ENCODE peak calls at places on chromosomes 6 and 20, in ten cellular contexts. One of them, this sample, is unnamed.
A peak's percentile ranks its signal among the peaks of the same experiment; 100 is the strongest.

GRCh38 chr6:168860987-168861386 is 392.7 kb downstream of the THBS2 start:
- DNase-seq in astrocyte: no peak
- DNase-seq in Peyer's patch: no peak
- DNase-seq in ovary: no peak
- DNase-seq in cardiac muscle cell: no peak
- DNase-seq in breast epithelium: no peak
- DNase-seq in bronchial epithelial cell: no peak
- DNase-seq in lower leg skin: peak; percentile 70
- DNase-seq in cardiac fibroblast: no peak
- DNase-seq in OCI-LY7: no peak
- DNase-seq in this sample: no peak

GRCh38 chr6:43942011-43942442 is 172.0 kb downstream of the VEGFA start:
- DNase-seq in OCI-LY7: no peak
- DNase-seq in astrocyte: no peak
- DNase-seq in bronchial epithelial cell: no peak
- DNase-seq in Peyer's patch: peak; percentile 30
- DNase-seq in breast epithelium: no peak
- DNase-seq in cardiac muscle cell: no peak
- DNase-seq in cardiac fibroblast: no peak
- DNase-seq in lower leg skin: peak; percentile 60
- DNase-seq in ovary: no peak
- DNase-seq in this sample: no peak

GRCh38 chr6:41942045-41942851 is 640 bp upstream of the CCND3 start:
- DNase-seq in OCI-LY7: peak; percentile 27
- DNase-seq in lower leg skin: no peak
- DNase-seq in cardiac fibroblast: peak; percentile 88
- DNase-seq in breast epithelium: no peak
- DNase-seq in ovary: no peak
- DNase-seq in bronchial epithelial cell: peak; percentile 81
- DNase-seq in Peyer's patch: no peak
- DNase-seq in cardiac muscle cell: no peak
- DNase-seq in astrocyte: peak; percentile 88
- DNase-seq in this sample: peak; percentile 89

GRCh38 chr6:16731503-16732018 is 29.7 kb downstream of the ATXN1 start:
- DNase-seq in Peyer's patch: no peak
- DNase-seq in lower leg skin: no peak
- DNase-seq in cardiac fibroblast: no peak
- DNase-seq in astrocyte: no peak
- DNase-seq in bronchial epithelial cell: no peak
- DNase-seq in breast epithelium: no peak
- DNase-seq in ovary: no peak
- DNase-seq in cardiac muscle cell: no peak
- DNase-seq in OCI-LY7: no peak
- DNase-seq in this sample: no peak

GRCh38 chr6:87851674-87852260 is 149.7 kb upstream of the AKIRIN2 start:
- DNase-seq in lower leg skin: no peak
- DNase-seq in cardiac fibroblast: no peak
- DNase-seq in breast epithelium: no peak
- DNase-seq in bronchial epithelial cell: no peak
- DNase-seq in ovary: no peak
- DNase-seq in OCI-LY7: no peak
- DNase-seq in astrocyte: no peak
- DNase-seq in cardiac muscle cell: no peak
- DNase-seq in Peyer's patch: no peak
- DNase-seq in this sample: no peak

GRCh38 chr20:37238426-37238825 is 23.2 kb downstream of the GHRH start:
- DNase-seq in OCI-LY7: no peak
- DNase-seq in cardiac muscle cell: no peak
- DNase-seq in cardiac fibroblast: no peak
- DNase-seq in bronchial epithelial cell: no peak
- DNase-seq in astrocyte: no peak
- DNase-seq in breast epithelium: no peak
- DNase-seq in Peyer's patch: peak; percentile 15
- DNase-seq in lower leg skin: peak; percentile 39
- DNase-seq in ovary: no peak
- DNase-seq in this sample: no peak

GRCh38 chr6:6328451-6328850 is 8.0 kb upstream of the F13A1 start:
- DNase-seq in bronchial epithelial cell: no peak
- DNase-seq in lower leg skin: no peak
- DNase-seq in astrocyte: no peak
- DNase-seq in Peyer's patch: no peak
- DNase-seq in cardiac fibroblast: no peak
- DNase-seq in ovary: no peak
- DNase-seq in cardiac muscle cell: no peak
- DNase-seq in OCI-LY7: no peak
- DNase-seq in breast epithelium: no peak
- DNase-seq in this sample: no peak

GRCh38 chr6:88480822-88481221 is 314.7 kb upstream of the CNR1 start:
- DNase-seq in cardiac fibroblast: no peak
- DNase-seq in OCI-LY7: no peak
- DNase-seq in cardiac muscle cell: no peak
- DNase-seq in lower leg skin: no peak
- DNase-seq in breast epithelium: no peak
- DNase-seq in Peyer's patch: no peak
- DNase-seq in astrocyte: no peak
- DNase-seq in bronchial epithelial cell: no peak
- DNase-seq in ovary: no peak
- DNase-seq in this sample: no peak

GRCh38 chr6:131828080-131828479 is 20.3 kb downstream of the ENPP1 start:
- DNase-seq in ovary: no peak
- DNase-seq in lower leg skin: no peak
- DNase-seq in bronchial epithelial cell: no peak
- DNase-seq in Peyer's patch: no peak
- DNase-seq in breast epithelium: peak; percentile 33
- DNase-seq in cardiac muscle cell: no peak
- DNase-seq in astrocyte: no peak
- DNase-seq in OCI-LY7: no peak
- DNase-seq in cardiac fibroblast: peak; percentile 32
- DNase-seq in this sample: peak; percentile 80

GRCh38 chr20:51636123-51636522 is 93.6 kb upstream of the NFATC2 start:
- DNase-seq in OCI-LY7: no peak
- DNase-seq in Peyer's patch: no peak
- DNase-seq in bronchial epithelial cell: peak; percentile 89
- DNase-seq in ovary: no peak
- DNase-seq in lower leg skin: no peak
- DNase-seq in breast epithelium: no peak
- DNase-seq in cardiac muscle cell: no peak
- DNase-seq in astrocyte: peak; percentile 71
- DNase-seq in cardiac fibroblast: peak; percentile 72
- DNase-seq in this sample: no peak
- TF ChIP-seq CTCF in OCI-LY7: peak; percentile 30
- TF ChIP-seq CTCF in Peyer's patch: no peak
- TF ChIP-seq CTCF in bronchial epithelial cell: no peak
- TF ChIP-seq CTCF in ovary: no peak
- TF ChIP-seq CTCF in lower leg skin: no peak
- TF ChIP-seq CTCF in breast epithelium: no peak
- TF ChIP-seq CTCF in cardiac muscle cell: no peak
- TF ChIP-seq CTCF in astrocyte: no peak
- TF ChIP-seq CTCF in cardiac fibroblast: no peak
- TF ChIP-seq CTCF in this sample: no peak

GRCh38 chr20:36065427-36065998 is 89.0 kb upstream of the EPB41L1 start:
- DNase-seq in ovary: peak; percentile 27
- DNase-seq in astrocyte: no peak
- DNase-seq in cardiac fibroblast: no peak
- DNase-seq in cardiac muscle cell: no peak
- DNase-seq in breast epithelium: no peak
- DNase-seq in Peyer's patch: no peak
- DNase-seq in lower leg skin: no peak
- DNase-seq in bronchial epithelial cell: no peak
- DNase-seq in OCI-LY7: no peak
- DNase-seq in this sample: no peak
- H3K4me3 ChIP-seq in ovary: peak overlapping the region; percentile 69
- H3K4me3 ChIP-seq in astrocyte: peak overlapping the region; percentile 57
- H3K4me3 ChIP-seq in cardiac fibroblast: peak overlapping the region; percentile 57
- H3K4me3 ChIP-seq in cardiac muscle cell: no peak overlapping the region
- H3K4me3 ChIP-seq in breast epithelium: peak overlapping the region; percentile 48
- H3K4me3 ChIP-seq in Peyer's patch: peak overlapping the region; percentile 63
- H3K4me3 ChIP-seq in lower leg skin: peak overlapping the region; percentile 25
- H3K4me3 ChIP-seq in bronchial epithelial cell: peak overlapping the region; percentile 68
- H3K4me3 ChIP-seq in OCI-LY7: peak overlapping the region; percentile 72
- H3K4me3 ChIP-seq in this sample: peak overlapping the region; percentile 65

GRCh38 chr6:12152023-12152960 is 137.9 kb upstream of the EDN1 start:
- DNase-seq in cardiac fibroblast: no peak
- DNase-seq in ovary: no peak
- DNase-seq in OCI-LY7: no peak
- DNase-seq in Peyer's patch: no peak
- DNase-seq in breast epithelium: no peak
- DNase-seq in bronchial epithelial cell: no peak
- DNase-seq in cardiac muscle cell: peak; percentile 16
- DNase-seq in astrocyte: no peak
- DNase-seq in lower leg skin: no peak
- DNase-seq in this sample: no peak

GRCh38 chr6:12150812-12151432 is 138.8 kb downstream of the HIVEP1 start:
- DNase-seq in breast epithelium: no peak
- DNase-seq in cardiac fibroblast: peak; percentile 21
- DNase-seq in ovary: no peak
- DNase-seq in bronchial epithelial cell: peak; percentile 35
- DNase-seq in astrocyte: no peak
- DNase-seq in cardiac muscle cell: peak; percentile 45
- DNase-seq in Peyer's patch: peak; percentile 71
- DNase-seq in OCI-LY7: peak; percentile 47
- DNase-seq in lower leg skin: no peak
- DNase-seq in this sample: peak; percentile 44

GRCh38 chr6:12149944-12150510 is 137.9 kb downstream of the HIVEP1 start:
- DNase-seq in ovary: no peak
- DNase-seq in cardiac muscle cell: no peak
- DNase-seq in OCI-LY7: no peak
- DNase-seq in bronchial epithelial cell: no peak
- DNase-seq in lower leg skin: no peak
- DNase-seq in Peyer's patch: no peak
- DNase-seq in cardiac fibroblast: no peak
- DNase-seq in astrocyte: no peak
- DNase-seq in breast epithelium: no peak
- DNase-seq in this sample: no peak

GRCh38 chr6:12148841-12149240 is 136.7 kb downstream of the HIVEP1 start:
- DNase-seq in breast epithelium: no peak
- DNase-seq in cardiac fibroblast: peak; percentile 13
- DNase-seq in ovary: no peak
- DNase-seq in astrocyte: peak; percentile 40
- DNase-seq in cardiac muscle cell: no peak
- DNase-seq in bronchial epithelial cell: no peak
- DNase-seq in OCI-LY7: no peak
- DNase-seq in Peyer's patch: no peak
- DNase-seq in lower leg skin: no peak
- DNase-seq in this sample: peak; percentile 36

DNA sequence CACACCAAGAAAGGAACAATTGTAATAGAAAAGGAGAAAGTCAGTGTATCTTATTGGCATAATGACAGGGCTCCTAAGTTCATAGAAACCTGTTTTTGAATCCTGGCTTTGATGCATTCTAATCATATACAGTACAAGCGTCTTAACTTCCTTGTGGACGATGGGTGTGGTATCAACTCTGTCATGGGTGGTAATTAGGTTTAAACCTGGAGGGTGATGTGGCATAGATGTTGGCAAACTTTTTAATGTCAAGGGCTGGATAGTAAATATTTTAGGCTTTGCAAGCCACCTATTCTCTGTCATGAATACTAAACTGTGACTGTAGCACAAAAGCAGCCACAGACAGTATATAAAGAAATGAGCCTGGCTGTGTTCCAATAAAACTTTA is 138.7 kb upstream of the EDN1 start:
- DNase-seq in lower leg skin: no peak
- DNase-seq in astrocyte: no peak
- DNase-seq in OCI-LY7: no peak
- DNase-seq in cardiac muscle cell: no peak
- DNase-seq in ovary: no peak
- DNase-seq in cardiac fibroblast: no peak
- DNase-seq in bronchial epithelial cell: no peak
- DNase-seq in Peyer's patch: no peak
- DNase-seq in breast epithelium: no peak
- DNase-seq in this sample: no peak
- TF ChIP-seq CTCF in lower leg skin: no peak
- TF ChIP-seq CTCF in astrocyte: no peak
- TF ChIP-seq CTCF in OCI-LY7: no peak
- TF ChIP-seq CTCF in cardiac muscle cell: no peak
- TF ChIP-seq CTCF in ovary: no peak
- TF ChIP-seq CTCF in cardiac fibroblast: no peak
- TF ChIP-seq CTCF in bronchial epithelial cell: no peak
- TF ChIP-seq CTCF in Peyer's patch: no peak
- TF ChIP-seq CTCF in breast epithelium: no peak
- TF ChIP-seq CTCF in this sample: no peak

DNA sequence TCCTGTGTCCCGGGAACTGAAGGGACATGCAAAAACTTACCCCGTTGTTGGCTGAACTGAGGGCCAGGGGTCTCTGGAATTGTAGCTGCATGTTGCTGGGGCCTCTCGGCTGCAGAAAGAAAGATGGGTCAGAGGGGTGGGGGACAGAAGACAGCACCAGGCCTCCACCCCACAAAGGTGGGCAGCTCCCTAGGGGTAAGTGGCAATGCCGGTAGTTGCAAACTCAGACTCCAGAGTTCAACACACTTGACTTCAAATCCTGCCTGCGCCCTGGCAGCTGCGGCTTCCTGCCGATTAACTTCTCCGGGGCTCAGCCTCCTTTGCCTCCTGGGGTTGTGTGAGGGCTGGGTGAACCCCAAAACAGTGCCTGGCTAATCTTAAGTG is 4.8 kb downstream of the ZBP1 start:
- DNase-seq in ovary: no peak
- DNase-seq in OCI-LY7: no peak
- DNase-seq in lower leg skin: peak; percentile 78
- DNase-seq in astrocyte: no peak
- DNase-seq in breast epithelium: no peak
- DNase-seq in cardiac fibroblast: no peak
- DNase-seq in Peyer's patch: no peak
- DNase-seq in bronchial epithelial cell: no peak
- DNase-seq in cardiac muscle cell: no peak
- DNase-seq in this sample: no peak
- H3K4me3 ChIP-seq in ovary: no peak overlapping the region
- H3K4me3 ChIP-seq in OCI-LY7: no peak overlapping the region
- H3K4me3 ChIP-seq in lower leg skin: no peak overlapping the region
- H3K4me3 ChIP-seq in astrocyte: no peak overlapping the region
- H3K4me3 ChIP-seq in breast epithelium: no peak overlapping the region
- H3K4me3 ChIP-seq in cardiac fibroblast: no peak overlapping the region
- H3K4me3 ChIP-seq in Peyer's patch: no peak overlapping the region
- H3K4me3 ChIP-seq in bronchial epithelial cell: no peak overlapping the region
- H3K4me3 ChIP-seq in cardiac muscle cell: no peak overlapping the region
- H3K4me3 ChIP-seq in this sample: no peak overlapping the region

GRCh38 chr20:12970372-12970821 is 38.4 kb upstream of the SPTLC3 start:
- DNase-seq in breast epithelium: no peak
- DNase-seq in ovary: peak; percentile 22
- DNase-seq in Peyer's patch: no peak
- DNase-seq in cardiac muscle cell: peak; percentile 39
- DNase-seq in astrocyte: peak; percentile 16
- DNase-seq in lower leg skin: no peak
- DNase-seq in cardiac fibroblast: peak; percentile 71
- DNase-seq in OCI-LY7: peak; percentile 11
- DNase-seq in bronchial epithelial cell: peak; percentile 49
- DNase-seq in this sample: peak; percentile 80
- TF ChIP-seq CTCF in breast epithelium: peak; percentile 73
- TF ChIP-seq CTCF in ovary: peak; percentile 40
- TF ChIP-seq CTCF in Peyer's patch: peak; percentile 75
- TF ChIP-seq CTCF in cardiac muscle cell: peak; percentile 54
- TF ChIP-seq CTCF in astrocyte: peak; percentile 71
- TF ChIP-seq CTCF in lower leg skin: no peak
- TF ChIP-seq CTCF in cardiac fibroblast: peak; percentile 59
- TF ChIP-seq CTCF in OCI-LY7: peak; percentile 70
- TF ChIP-seq CTCF in bronchial epithelial cell: peak; percentile 57
- TF ChIP-seq CTCF in this sample: peak; percentile 77